ENCODE peak calls at places on chromosomes 11 and 22, in ten cellular contexts. O is neural progenitor cell, Y is SK-N-SH, B is neuronal stem cell, Z is H1, H is hepatocyte, T is kidney, P is aorta, W is NT2/D1, L is heart left ventricle. D is an unnamed sample. For H3K9me3, the result is how much of the 10 kb centered on the place peaks cover.

GRCh38 chr11:71568707-71569349 is 3.5 kb downstream of the KRTAP5-10 start:
- DNase-seq in B (no peak), P (no peak), T (no peak), O (no peak), Y (peak), L (no peak), Z (no peak), H (no peak), W (no peak), D (no peak)

GRCh38 chr22:46062971-46063631 is 86.1 kb upstream of the WNT7B start:
- DNase-seq in O (no peak), Z (no peak), Y (peak), W (no peak), H (no peak), P (peak), B (no peak), T (peak), L (no peak), D (no peak)

GRCh38 chr11:36123353-36124220 is 165.6 kb downstream of the COMMD9 start:
- DNase-seq in B (no peak), W (no peak), T (no peak), L (no peak), H (peak), P (peak), Y (no peak), Z (no peak), O (no peak), D (no peak)

GRCh38 chr11:103714246-103714645 is 322.2 kb upstream of the DDI1 start:
- DNase-seq in L (no peak), Y (no peak), P (no peak), T (no peak), W (no peak), Z (no peak), H (no peak), B (no peak), O (no peak), D (no peak)

GRCh38 chr11:105148241-105148640 is 8.7 kb upstream of the CARD18 start:
- DNase-seq in O (no peak), H (no peak), P (no peak), L (no peak), Z (no peak), Y (no peak), W (no peak), T (no peak), B (no peak), D (no peak)

GRCh38 chr11:108467091-108467823 is at the start of gene C11orf65:
- DNase-seq in O (peak), P (peak), W (peak), Z (peak), T (peak), L (peak), B (peak), Y (peak), H (peak), D (peak)

GRCh38 chr11:18523079-18523478 is 3.7 kb downstream of the TSG101 start:
- DNase-seq in L (no peak), T (no peak), O (no peak), Z (no peak), Y (no peak), H (no peak), W (no peak), P (no peak), B (no peak), D (no peak)

GRCh38 chr11:42707541-42707940 is 604.3 kb upstream of the API5 start:
- DNase-seq in T (no peak), W (no peak), P (no peak), O (no peak), H (no peak), B (no peak), Z (no peak), L (no peak), Y (no peak), D (no peak)

GRCh38 chr11:95149659-95150294 is 60.1 kb downstream of the ENDOD1 start:
- DNase-seq in B (peak), O (peak), T (peak), Z (no peak), P (no peak), Y (no peak), H (peak), W (no peak), L (no peak), D (no peak)

GRCh38 chr11:119144825-119145476 is 3.9 kb upstream of the ABCG4 start:
- DNase-seq in P (no peak), Z (no peak), O (peak), H (peak), W (peak), B (peak), L (no peak), T (peak), Y (peak), D (peak)

GRCh38 chr11:44471603-44472002 is 93.9 kb upstream of the CD82 start:
- DNase-seq in O (no peak), B (no peak), H (no peak), P (no peak), Y (no peak), T (no peak), Z (no peak), W (no peak), L (no peak), D (no peak)

GRCh38 chr11:68120212-68121066 is 749 bp downstream of the CHKA start:
- DNase-seq in Y (peak), B (peak), O (peak), P (peak), L (peak), W (no peak), Z (no peak), T (peak), H (peak), D (peak)

GRCh38 chr11:118114266-118114665 is 27.5 kb upstream of the SMIM35 start:
- DNase-seq in B (no peak), W (no peak), H (no peak), L (no peak), Y (no peak), Z (no peak), O (no peak), T (no peak), P (no peak), D (no peak)

GRCh38 chr11:86396403-86396802 is 21.7 kb downstream of the CCDC81 start:
- DNase-seq in O (no peak), B (no peak), P (no peak), T (no peak), L (no peak), H (no peak), W (no peak), Y (no peak), Z (no peak), D (no peak)

GRCh38 chr11:26228778-26229177 is 103.2 kb upstream of the ANO3 start:
- DNase-seq in Z (no peak), P (no peak), H (no peak), O (no peak), W (no peak), L (no peak), B (no peak), Y (no peak), T (no peak), D (no peak)

GRCh38 chr11:79026803-79027445 is 413.9 kb downstream of the TENM4 start:
- DNase-seq in L (no peak), P (no peak), Z (no peak), B (no peak), O (no peak), W (no peak), T (no peak), Y (no peak), H (no peak), D (peak)

GRCh38 chr11:70851907-70852306 is 400.5 kb downstream of the SHANK2 start:
- DNase-seq in W (no peak), Z (no peak), Y (no peak), O (no peak), H (no peak), T (no peak), P (no peak), L (no peak), B (no peak), D (no peak)

GRCh38 chr11:64593156-64594105 is 2.4 kb downstream of the SLC22A12 start:
- DNase-seq in Z (no peak), W (no peak), O (no peak), T (peak), B (no peak), H (no peak), P (peak), L (peak), Y (no peak), D (no peak)

GRCh38 chr11:73866095-73866579 is 10.5 kb downstream of the COA4 start:
- DNase-seq in T (no peak), O (no peak), B (no peak), Z (no peak), H (no peak), L (no peak), Y (peak), P (no peak), W (no peak), D (no peak)

GRCh38 chr22:33884829-33885228 is 35.4 kb downstream of the LARGE1 start:
- DNase-seq in P (no peak), H (no peak), W (no peak), L (no peak), Y (no peak), Z (no peak), O (no peak), B (no peak), T (no peak), D (no peak)

GRCh38 chr11:123064268-123064657 is 2.3 kb upstream of the HSPA8 start:
- DNase-seq in W (no peak), Z (no peak), O (no peak), P (no peak), Y (no peak), L (no peak), B (no peak), H (no peak), T (no peak), D (no peak)

GRCh38 chr11:121671276-121672168 is 218.8 kb upstream of the SORL1-AS1 start:
- DNase-seq in P (no peak), B (no peak), Y (peak), O (no peak), T (no peak), Z (no peak), L (no peak), H (peak), W (no peak), D (no peak)

GRCh38 chr11:58575377-58576020 is at the start of gene LPXN:
- DNase-seq in P (no peak), O (no peak), W (no peak), H (no peak), B (no peak), Y (no peak), T (no peak), L (no peak), Z (no peak), D (peak)

GRCh38 chr11:70542811-70543210 is 144.5 kb downstream of the CTTN start:
- DNase-seq in L (peak), Z (no peak), W (no peak), H (no peak), Y (no peak), O (no peak), B (no peak), T (peak), P (no peak), D (no peak)

GRCh38 chr22:41779889-41780505 is 20.5 kb upstream of the CCDC134 start:
- DNase-seq in Z (no peak), L (no peak), Y (no peak), P (peak), W (no peak), T (no peak), H (no peak), B (no peak), O (no peak), D (peak)

GRCh38 chr11:16607675-16608644 is 130.5 kb upstream of the C11orf58 start:
- DNase-seq in T (peak), L (peak), P (peak), B (peak), Y (peak), Z (no peak), W (no peak), O (peak), H (peak), D (no peak)

GRCh38 chr11:22974251-22974650 is 114.0 kb upstream of the CCDC179 start:
- DNase-seq in H (no peak), W (no peak), Z (no peak), P (no peak), T (no peak), L (no peak), B (no peak), Y (no peak), O (no peak), D (no peak)

GRCh38 chr11:22976146-22976545 is 115.9 kb upstream of the CCDC179 start:
- DNase-seq in Z (no peak), Y (no peak), T (no peak), O (no peak), P (no peak), L (no peak), B (no peak), H (peak), W (no peak), D (no peak)
- H3K9me3 ChIP-seq in Z (under half), Y (under half), T (under half), O (under half), P (under half), L (under half), B (under half), H (under half), W (under half), D (under half)

DNA sequence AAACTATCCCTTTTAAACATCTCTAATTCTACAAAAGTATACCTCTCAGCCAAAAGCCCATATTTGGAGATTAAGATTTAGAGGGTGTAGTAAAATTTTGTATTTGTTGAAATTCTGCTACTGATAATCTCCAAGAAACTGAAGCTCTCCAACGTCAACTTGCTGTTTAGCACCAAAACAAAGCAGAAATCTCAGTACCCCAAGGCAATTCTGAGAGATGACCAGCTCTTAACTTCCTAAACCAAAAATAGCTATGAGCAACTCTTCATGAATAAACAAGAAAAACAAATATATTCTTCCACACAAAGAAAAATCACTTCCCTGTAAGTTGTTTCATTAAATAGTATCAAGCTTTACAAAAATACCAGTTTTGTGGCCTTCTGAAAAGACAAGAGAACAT is 13.3 kb downstream of the RRAS2 start:
- DNase-seq in T (no peak), P (no peak), Y (no peak), O (no peak), L (no peak), Z (no peak), W (no peak), B (no peak), H (no peak), D (no peak)
- H3K9me3 ChIP-seq in T (under half), P (under half), Y (under half), O (under half), L (under half), Z (under half), W (under half), B (under half), H (under half), D (under half)

GRCh38 chr22:47567741-47568140 is 805.3 kb downstream of the TBC1D22A start:
- DNase-seq in Z (no peak), B (no peak), W (no peak), T (no peak), H (no peak), Y (no peak), L (no peak), P (no peak), O (no peak), D (no peak)
- H3K9me3 ChIP-seq in Z (half or more), B (half or more), W (under half), T (under half), H (under half), Y (under half), L (under half), P (under half), O (under half), D (under half)

DNA sequence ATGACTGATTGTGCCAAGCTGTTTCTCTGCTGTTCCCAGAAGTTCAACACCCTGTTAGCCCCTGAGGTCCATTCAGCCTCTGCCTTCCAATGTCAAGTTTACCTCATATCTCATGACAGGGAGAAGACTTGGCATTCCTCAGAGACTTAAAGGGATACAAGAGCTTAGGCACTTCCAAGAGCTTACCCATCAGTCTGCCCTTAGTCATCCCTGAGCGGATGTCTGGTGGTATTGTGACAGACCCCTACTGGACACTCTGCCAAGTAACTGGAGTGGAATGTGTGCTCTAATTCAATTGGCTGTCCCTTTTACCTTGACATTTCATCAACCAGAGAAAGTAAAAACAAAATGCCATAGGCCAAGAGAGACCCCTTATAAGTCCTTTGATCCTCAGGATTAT is 151.5 kb downstream of the AASDHPPT start:
- DNase-seq in L (no peak), B (no peak), P (no peak), T (no peak), Y (no peak), W (no peak), H (peak), Z (no peak), O (no peak), D (no peak)
- H3K9me3 ChIP-seq in L (under half), B (under half), P (under half), T (under half), Y (under half), W (under half), H (under half), Z (under half), O (under half), D (under half)

GRCh38 chr11:2647953-2648352 is 51.8 kb downstream of the KCNQ1OT1 start:
- DNase-seq in L (no peak), T (no peak), Y (no peak), B (no peak), W (no peak), Z (no peak), H (no peak), P (no peak), O (no peak), D (no peak)
- H3K9me3 ChIP-seq in L (under half), T (half or more), Y (under half), B (under half), W (half or more), Z (half or more), H (half or more), P (under half), O (under half), D (half or more)

DNA sequence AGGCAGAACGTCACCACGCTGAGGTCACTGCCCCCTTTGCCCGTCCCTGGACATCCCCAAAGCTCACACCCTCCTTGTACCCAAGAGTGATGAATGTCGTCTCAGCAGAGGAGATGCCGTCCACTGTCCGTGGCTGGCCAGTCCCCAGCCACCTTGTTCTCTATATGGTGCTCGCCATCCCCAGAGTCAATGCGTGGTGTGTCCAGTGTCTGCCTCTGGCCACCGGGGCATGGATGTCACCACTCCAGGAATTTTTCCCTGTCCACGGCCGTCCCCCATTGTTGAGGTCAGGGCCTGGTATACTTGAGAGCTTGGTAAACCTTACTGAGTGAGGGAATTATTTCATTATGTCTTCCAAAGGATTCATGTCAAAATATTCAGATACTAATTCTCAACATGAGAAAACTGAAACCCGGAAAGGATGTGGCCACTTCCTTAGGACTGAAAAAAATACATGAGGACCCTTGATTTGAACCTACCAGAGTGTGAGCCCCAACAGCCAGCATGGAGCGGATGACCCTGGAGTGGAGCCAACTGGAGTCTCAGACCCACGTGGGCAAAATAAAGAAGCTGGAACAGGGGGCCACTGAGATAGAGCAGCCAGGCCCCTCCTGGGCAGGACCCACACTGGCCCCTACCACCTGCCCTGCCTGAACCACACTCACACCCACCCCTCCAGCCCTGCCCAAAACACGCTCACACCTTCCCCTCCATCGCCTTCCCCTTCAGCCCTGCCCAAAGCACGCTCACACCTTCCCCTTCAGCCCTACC is 376.4 kb downstream of the BRD1 start:
- DNase-seq in O (no peak), B (no peak), W (no peak), H (no peak), Z (no peak), T (no peak), L (no peak), P (no peak), Y (no peak), D (no peak)
- H3K9me3 ChIP-seq in O (under half), B (under half), W (under half), H (under half), Z (under half), T (under half), L (under half), P (under half), Y (under half), D (under half)

GRCh38 chr22:47394504-47395440 is 632.3 kb downstream of the TBC1D22A start:
- DNase-seq in Z (no peak), L (no peak), O (no peak), B (no peak), H (no peak), T (peak), P (no peak), W (no peak), Y (no peak), D (no peak)
- H3K9me3 ChIP-seq in Z (half or more), L (under half), O (under half), B (half or more), H (under half), T (under half), P (under half), W (under half), Y (under half), D (under half)

GRCh38 chr22:49550766-49551362 is 276.8 kb downstream of the BRD1 start:
- DNase-seq in T (no peak), P (no peak), O (no peak), L (peak), W (no peak), Y (no peak), Z (no peak), H (no peak), B (no peak), D (no peak)

GRCh38 chr22:49551446-49551845 is 276.2 kb downstream of the BRD1 start:
- DNase-seq in B (no peak), L (no peak), Z (no peak), T (no peak), P (no peak), W (no peak), O (no peak), Y (no peak), H (no peak), D (no peak)

GRCh38 chr22:49553518-49554295 is 274.0 kb downstream of the BRD1 start:
- DNase-seq in W (no peak), O (peak), P (no peak), Y (no peak), Z (no peak), T (peak), H (peak), L (peak), B (peak), D (no peak)

GRCh38 chr22:49553076-49553475 is 274.6 kb downstream of the BRD1 start:
- DNase-seq in B (no peak), P (no peak), W (no peak), L (peak), H (no peak), T (peak), Z (no peak), O (no peak), Y (no peak), D (no peak)

DNA sequence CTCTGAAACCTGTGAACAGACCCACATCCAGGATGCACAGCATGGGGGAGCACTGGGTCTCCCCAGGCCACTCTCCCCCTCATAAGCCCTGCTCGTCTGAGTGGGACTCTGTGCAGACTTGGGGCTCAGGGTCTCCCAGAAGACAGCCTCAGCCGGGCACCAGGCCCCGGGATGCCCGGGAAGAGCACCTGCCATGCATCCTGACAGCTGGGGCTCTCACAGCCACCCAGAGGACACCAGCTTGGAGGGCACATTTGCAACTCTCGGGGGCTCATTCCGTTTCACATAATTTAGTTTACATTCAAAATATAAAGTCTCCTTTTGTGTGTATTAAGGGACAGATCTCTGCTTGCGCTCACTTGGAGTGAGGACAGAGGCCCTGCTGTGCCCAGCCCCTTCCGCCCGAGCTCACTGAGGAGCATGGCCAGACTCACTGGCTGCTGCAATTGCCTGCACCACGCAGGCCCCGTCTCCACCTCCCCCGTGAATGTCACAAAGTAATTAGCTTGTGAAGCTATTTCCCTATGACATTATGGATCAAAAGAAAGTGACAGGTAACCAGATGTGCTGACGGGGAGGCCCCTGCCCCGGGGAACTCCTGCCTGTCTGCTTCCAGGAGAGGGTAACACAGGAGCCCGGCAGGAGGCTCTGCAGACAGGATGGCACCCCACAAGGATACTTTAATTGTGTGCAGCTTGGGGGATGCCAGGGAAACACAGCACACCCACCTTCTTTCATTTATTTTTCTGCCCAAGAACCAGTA is 275.6 kb downstream of the BRD1 start:
- DNase-seq in O (no peak), H (no peak), T (peak), Z (no peak), Y (no peak), W (no peak), B (no peak), L (peak), P (no peak), D (no peak)
- H3K9me3 ChIP-seq in O (under half), H (under half), T (under half), Z (under half), Y (under half), W (under half), B (under half), L (under half), P (under half), D (under half)